ENCODE peak calls at places on chromosome 5, in ten cellular contexts. M is SJSA1; J is small intestine; U is transverse colon; T is IMR-90; E is neuronal stem cell; I is Peyer's patch; Y is tibial artery; Q is Karpas-422; V is CD8-positive, alpha-beta T cell. L is an unnamed sample.

GRCh38 chr5:107294151-107294550 is 376.6 kb downstream of the EFNA5 start:
- DNase-seq in V (no peak), U (no peak), M (no peak), J (no peak), E (no peak), I (no peak), Y (no peak), T (no peak), Q (no peak), L (no peak)

GRCh38 chr5:114450516-114450909 is 88.6 kb downstream of the KCNN2 start:
- DNase-seq in I (no peak), U (no peak), T (peak; percentile 8), E (no peak), J (no peak), Y (no peak), M (no peak), Q (no peak), V (no peak), L (no peak)

GRCh38 chr5:43602818-43603534 is at the start of gene NNT:
- DNase-seq in T (peak; percentile 35), I (peak; percentile 89), Q (peak; percentile 92), E (peak; percentile 50), M (peak; percentile 71), J (peak; percentile 65), U (peak; percentile 84), V (peak; percentile 78), Y (peak; percentile 78), L (peak; percentile 26)

GRCh38 chr5:172339264-172340180 is 56.0 kb upstream of the UBTD2 start:
- DNase-seq in Y (no peak), T (no peak), E (no peak), U (no peak), I (no peak), M (no peak), V (no peak), J (no peak), Q (no peak), L (no peak)

GRCh38 chr5:160173-160510 is 31.2 kb upstream of the LRRC14B start:
- DNase-seq in Y (no peak), I (peak; percentile 23), M (peak; percentile 48), V (no peak), Q (no peak), T (peak; percentile 65), E (no peak), U (no peak), J (no peak), L (no peak)

GRCh38 chr5:142697356-142697807 is 11.5 kb upstream of the FGF1 start:
- DNase-seq in E (no peak), M (no peak), I (no peak), V (no peak), U (no peak), Q (no peak), T (peak; percentile 49), J (no peak), Y (peak; percentile 66), L (no peak)

GRCh38 chr5:110248921-110249320 is 477.6 kb downstream of the TMEM232 start:
- DNase-seq in U (no peak), Q (no peak), Y (no peak), J (no peak), I (no peak), V (no peak), T (no peak), M (no peak), E (no peak), L (no peak)

GRCh38 chr5:72228957-72229356 is 91.1 kb downstream of the MRPS27 start:
- DNase-seq in M (no peak), Y (no peak), J (no peak), T (no peak), Q (no peak), I (no peak), E (no peak), U (no peak), V (no peak), L (no peak)

GRCh38 chr5:68375540-68375939 is 160.0 kb downstream of the PIK3R1 start:
- DNase-seq in E (no peak), V (no peak), I (no peak), U (no peak), Q (no peak), Y (no peak), J (no peak), M (no peak), T (no peak), L (no peak)

GRCh38 chr5:118435131-118435530 is 553.2 kb downstream of the DTWD2 start:
- DNase-seq in V (no peak), J (no peak), M (no peak), E (no peak), T (no peak), U (no peak), I (no peak), Y (no peak), Q (no peak), L (no peak)

GRCh38 chr5:1320436-1321344 is 24.2 kb downstream of the CLPTM1L start:
- DNase-seq in U (no peak), I (no peak), T (no peak), Q (no peak), Y (peak; percentile 14), V (no peak), E (no peak), J (no peak), M (no peak), L (no peak)

GRCh38 chr5:179731791-179732411 is 721 bp upstream of the MAML1 start:
- DNase-seq in T (peak; percentile 89), V (no peak), M (no peak), U (peak; percentile 17), Y (peak; percentile 35), J (no peak), I (no peak), E (no peak), Q (no peak), L (peak; percentile 47)

GRCh38 chr5:133220851-133221674 is 169.2 kb downstream of the HSPA4 start:
- DNase-seq in Q (no peak), T (peak; percentile 64), Y (no peak), E (no peak), V (no peak), I (no peak), U (no peak), J (no peak), M (peak; percentile 86), L (no peak)

GRCh38 chr5:139593716-139594319 is 32.7 kb downstream of the UBE2D2 start:
- DNase-seq in T (peak; percentile 69), Y (no peak), V (no peak), M (peak; percentile 46), J (no peak), I (no peak), Q (no peak), E (no peak), U (no peak), L (no peak)

GRCh38 chr5:111968459-111968858 is 211.5 kb upstream of the NREP start:
- DNase-seq in M (no peak), J (no peak), T (peak; percentile 36), V (no peak), U (no peak), Y (peak; percentile 19), I (no peak), Q (no peak), E (no peak), L (no peak)

GRCh38 chr5:103424008-103424407 is 138.6 kb downstream of the NUDT12 start:
- DNase-seq in M (no peak), Y (no peak), E (no peak), V (no peak), J (no peak), U (no peak), Q (no peak), T (peak; percentile 46), I (no peak), L (no peak)

GRCh38 chr5:56696900-56697299 is 118.4 kb upstream of the MAP3K1 start:
- DNase-seq in E (no peak), U (no peak), J (no peak), Q (no peak), V (no peak), I (no peak), Y (no peak), T (peak; percentile 75), M (no peak), L (no peak)

GRCh38 chr5:115465416-115465815 is 79.2 kb downstream of the FEM1C start:
- DNase-seq in E (no peak), T (peak; percentile 25), V (no peak), Y (no peak), Q (no peak), M (no peak), U (no peak), J (no peak), I (no peak), L (no peak)

GRCh38 chr5:66888613-66889012 is 292.4 kb downstream of the MAST4 start:
- DNase-seq in I (no peak), U (no peak), E (no peak), V (no peak), M (no peak), Y (no peak), T (no peak), Q (no peak), J (peak; percentile 2), L (no peak)
- H3K4me3 ChIP-seq in I (no peak overlapping the region), U (no peak overlapping the region), E (no peak overlapping the region), V (no peak overlapping the region), M (no peak overlapping the region), Y (no peak overlapping the region), T (no peak overlapping the region), Q (no peak overlapping the region), J (no peak overlapping the region), L (no peak overlapping the region)

GRCh38 chr5:76542887-76543690 is 80.1 kb downstream of the F2RL2 start:
- DNase-seq in I (no peak), U (peak; percentile 32), Q (no peak), T (peak; percentile 18), J (peak; percentile 37), E (no peak), V (peak; percentile 64), M (no peak), Y (peak; percentile 32), L (no peak)
- H3K4me3 ChIP-seq in I (no peak overlapping the region), U (no peak overlapping the region), Q (no peak overlapping the region), T (no peak overlapping the region), J (no peak overlapping the region), E (no peak overlapping the region), V (peak overlapping the region; percentile 10), M (no peak overlapping the region), Y (no peak overlapping the region), L (no peak overlapping the region)

GRCh38 chr5:141560725-141561483 is 57.9 kb downstream of the DIAPH1 start:
- DNase-seq in J (peak; percentile 46), I (peak; percentile 60), E (peak; percentile 90), U (peak; percentile 80), Q (no peak), V (no peak), T (peak; percentile 98), Y (peak; percentile 87), M (peak; percentile 94), L (no peak)
- H3K4me3 ChIP-seq in J (no peak overlapping the region), I (no peak overlapping the region), E (no peak overlapping the region), U (no peak overlapping the region), Q (no peak overlapping the region), V (no peak overlapping the region), T (no peak overlapping the region), Y (peak overlapping the region; percentile 15), M (no peak overlapping the region), L (no peak overlapping the region)

DNA sequence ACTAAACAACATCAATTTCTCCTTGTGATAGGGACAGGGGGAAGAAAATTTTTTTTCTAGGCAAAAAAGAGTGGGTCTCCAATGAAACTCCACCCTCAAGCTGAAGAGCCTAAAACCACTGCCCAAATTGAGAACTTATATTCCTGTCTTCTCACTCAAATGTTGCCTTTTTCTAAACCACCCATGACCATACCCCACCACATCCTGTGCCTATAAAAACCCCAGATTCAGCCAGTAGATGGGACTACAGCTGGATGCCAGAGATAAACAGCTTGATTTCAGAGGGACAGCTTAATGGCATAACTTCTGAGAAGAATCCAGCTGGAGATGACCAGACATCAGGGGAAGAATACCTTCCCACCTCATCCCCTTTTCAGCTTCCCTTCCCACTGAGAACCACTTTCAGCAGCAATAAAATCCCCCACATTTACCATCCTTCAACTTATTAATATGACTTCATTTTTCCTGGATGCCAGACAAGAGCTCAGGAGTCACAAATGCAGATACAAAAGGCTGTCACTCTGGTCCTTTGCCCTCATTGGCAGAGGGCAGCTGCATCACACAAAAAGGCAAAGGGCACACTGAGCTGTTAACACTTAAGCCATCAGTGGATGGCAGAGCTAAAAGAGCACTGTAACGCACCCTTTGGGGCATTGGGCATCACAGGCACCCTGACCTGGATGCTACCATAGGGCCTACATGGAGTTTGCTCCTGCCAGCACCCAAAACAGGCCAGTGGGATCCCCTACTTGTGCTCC is 972.5 kb upstream of the CTNND2 start:
- DNase-seq in Q (no peak), I (no peak), J (peak; percentile 0), E (no peak), T (no peak), M (no peak), V (no peak), U (no peak), Y (no peak), L (no peak)
- H3K4me3 ChIP-seq in Q (no peak overlapping the region), I (no peak overlapping the region), J (no peak overlapping the region), E (no peak overlapping the region), T (no peak overlapping the region), M (no peak overlapping the region), V (no peak overlapping the region), U (no peak overlapping the region), Y (no peak overlapping the region), L (no peak overlapping the region)

L was measured in GM12864.